ENCODE peak calls at places on chromosomes 1 and 21, in eight cellular contexts. H is esophagus squamous epithelium, J is gastrocnemius medialis, S is body of pancreas, O is HCT116, I is ovary, Q is sigmoid colon, C is NB4. Z is an unnamed sample.
A peak's percentile ranks its signal among the peaks of the same experiment; 100 is the strongest.

GRCh38 chr1:41322835-41323234 is 38.4 kb upstream of the FOXO6 start:
- DNase-seq in H (no peak), J (peak; percentile 75), S (peak; percentile 38), O (no peak), I (no peak), Q (no peak), C (peak; percentile 66), Z (peak; percentile 49)

GRCh38 chr1:3881191-3881475 is 18.9 kb downstream of the C1orf174 start:
- DNase-seq in H (no peak), J (no peak), S (no peak), O (no peak), I (no peak), Q (no peak), C (no peak), Z (no peak)

GRCh38 chr1:156383023-156383422 is 14.0 kb downstream of the RHBG start:
- DNase-seq in H (no peak), J (peak; percentile 35), S (peak; percentile 75), O (peak; percentile 45), I (no peak), Q (no peak), C (peak; percentile 71), Z (peak; percentile 71)

GRCh38 chr1:178574345-178574744 is 61.4 kb downstream of the TEX35 start:
- DNase-seq in H (no peak), J (no peak), S (no peak), O (no peak), I (no peak), Q (no peak), C (no peak), Z (no peak)

GRCh38 chr1:156894711-156895407 is 1.3 kb downstream of the PEAR1 start:
- DNase-seq in H (no peak), J (peak; percentile 48), S (no peak), O (no peak), I (peak; percentile 59), Q (no peak), C (no peak), Z (peak; percentile 83)

GRCh38 chr21:45578811-45579381 is 36.7 kb upstream of the SLC19A1 start:
- DNase-seq in H (no peak), J (no peak), S (no peak), O (no peak), I (no peak), Q (peak; percentile 54), C (no peak), Z (no peak)

GRCh38 chr1:89928506-89928905 is 66.4 kb upstream of the ZNF326 start:
- DNase-seq in H (no peak), J (no peak), S (no peak), O (no peak), I (no peak), Q (no peak), C (no peak), Z (no peak)

GRCh38 chr1:66262233-66262632 is 271.7 kb upstream of the SGIP1 start:
- DNase-seq in H (no peak), J (peak; percentile 86), S (no peak), O (peak; percentile 87), I (no peak), Q (no peak), C (no peak), Z (no peak)

GRCh38 chr21:33075128-33075527 is 5.2 kb downstream of the OLIG1 start:
- DNase-seq in H (no peak), J (no peak), S (no peak), O (no peak), I (no peak), Q (no peak), C (no peak), Z (no peak)

GRCh38 chr1:30679201-30679975 is 44.0 kb downstream of the MATN1 start:
- DNase-seq in H (no peak), J (no peak), S (no peak), O (no peak), I (no peak), Q (peak; percentile 58), C (no peak), Z (no peak)

GRCh38 chr21:15433091-15433490 is 296.7 kb upstream of the USP25 start:
- DNase-seq in H (no peak), J (no peak), S (no peak), O (no peak), I (no peak), Q (no peak), C (no peak), Z (no peak)

GRCh38 chr1:221371671-221372070 is 370.2 kb downstream of the DUSP10 start:
- DNase-seq in H (no peak), J (no peak), S (no peak), O (no peak), I (no peak), Q (no peak), C (no peak), Z (no peak)

GRCh38 chr1:40620150-40620549 is 45.3 kb downstream of the RIMS3 start:
- DNase-seq in H (no peak), J (no peak), S (no peak), O (no peak), I (no peak), Q (no peak), C (no peak), Z (no peak)

GRCh38 chr1:107019166-107019565 is 37.3 kb upstream of the PRMT6 start:
- DNase-seq in H (no peak), J (no peak), S (no peak), O (no peak), I (no peak), Q (no peak), C (no peak), Z (no peak)

GRCh38 chr1:161427733-161428516 is 60.2 kb upstream of the CFAP126 start:
- DNase-seq in H (no peak), J (no peak), S (peak; percentile 11), O (peak; percentile 63), I (no peak), Q (no peak), C (peak; percentile 36), Z (no peak)

DNA sequence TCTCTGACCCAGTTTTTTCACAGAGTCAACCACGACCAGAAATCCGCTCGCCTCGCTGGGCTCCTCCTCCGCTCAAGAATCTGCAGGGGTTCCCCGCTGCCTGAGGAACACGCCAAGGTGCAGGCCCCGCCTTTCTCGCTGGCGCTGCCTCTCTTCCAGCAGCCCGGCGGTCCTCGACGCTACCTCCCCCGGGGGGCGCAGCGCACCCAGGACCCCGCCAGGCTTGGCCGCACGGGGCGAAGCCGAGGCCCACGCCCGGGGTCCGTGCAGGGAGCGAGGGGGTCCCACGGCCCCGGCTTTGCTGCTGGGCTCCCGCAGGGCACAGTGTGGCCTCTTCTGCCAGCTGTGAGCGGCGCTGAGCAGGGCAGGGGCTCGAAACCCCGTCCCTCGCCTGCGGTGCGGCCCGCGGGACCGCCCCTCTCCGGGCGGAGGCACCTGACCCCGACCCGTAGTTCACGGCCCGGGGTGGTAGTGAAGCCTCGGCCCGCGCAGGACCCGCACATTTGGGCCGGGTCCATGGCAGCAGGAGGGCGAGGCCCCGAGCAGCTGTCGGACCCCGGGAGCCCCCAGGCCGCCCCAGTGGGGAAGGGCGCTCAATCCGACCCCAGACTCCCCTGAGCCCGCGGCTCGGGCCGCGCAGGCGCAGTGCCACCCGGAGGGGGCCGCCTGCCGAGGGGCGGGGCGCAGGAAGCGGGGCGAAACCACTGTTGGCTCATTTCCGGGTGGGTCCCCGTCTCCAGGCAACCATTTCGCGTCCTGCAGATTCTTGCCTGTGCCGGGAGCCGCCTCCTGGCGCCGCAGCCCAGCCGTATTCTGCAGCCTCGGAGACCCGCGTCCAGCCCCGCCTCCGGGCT is 10.0 kb upstream of the MMEL1 start:
- DNase-seq in H (no peak), J (peak; percentile 67), S (peak; percentile 92), O (peak; percentile 73), I (peak; percentile 95), Q (peak; percentile 96), C (peak; percentile 90), Z (peak; percentile 87)
- TF ChIP-seq POLR2A in H (peak; percentile 22), J (peak; percentile 44), S (peak; percentile 44), O (peak; percentile 42), I (peak; percentile 72), Q (peak; percentile 67), C (peak; percentile 80), Z (peak; percentile 52)

GRCh38 chr1:65253800-65254319 is 55.5 kb upstream of the DNAJC6 start:
- DNase-seq in H (no peak), J (no peak), S (no peak), O (peak; percentile 8), I (no peak), Q (no peak), C (no peak), Z (no peak)
- TF ChIP-seq POLR2A in H (no peak), J (no peak), S (no peak), O (peak; percentile 85), I (no peak), Q (no peak), C (no peak), Z (peak; percentile 91)

DNA sequence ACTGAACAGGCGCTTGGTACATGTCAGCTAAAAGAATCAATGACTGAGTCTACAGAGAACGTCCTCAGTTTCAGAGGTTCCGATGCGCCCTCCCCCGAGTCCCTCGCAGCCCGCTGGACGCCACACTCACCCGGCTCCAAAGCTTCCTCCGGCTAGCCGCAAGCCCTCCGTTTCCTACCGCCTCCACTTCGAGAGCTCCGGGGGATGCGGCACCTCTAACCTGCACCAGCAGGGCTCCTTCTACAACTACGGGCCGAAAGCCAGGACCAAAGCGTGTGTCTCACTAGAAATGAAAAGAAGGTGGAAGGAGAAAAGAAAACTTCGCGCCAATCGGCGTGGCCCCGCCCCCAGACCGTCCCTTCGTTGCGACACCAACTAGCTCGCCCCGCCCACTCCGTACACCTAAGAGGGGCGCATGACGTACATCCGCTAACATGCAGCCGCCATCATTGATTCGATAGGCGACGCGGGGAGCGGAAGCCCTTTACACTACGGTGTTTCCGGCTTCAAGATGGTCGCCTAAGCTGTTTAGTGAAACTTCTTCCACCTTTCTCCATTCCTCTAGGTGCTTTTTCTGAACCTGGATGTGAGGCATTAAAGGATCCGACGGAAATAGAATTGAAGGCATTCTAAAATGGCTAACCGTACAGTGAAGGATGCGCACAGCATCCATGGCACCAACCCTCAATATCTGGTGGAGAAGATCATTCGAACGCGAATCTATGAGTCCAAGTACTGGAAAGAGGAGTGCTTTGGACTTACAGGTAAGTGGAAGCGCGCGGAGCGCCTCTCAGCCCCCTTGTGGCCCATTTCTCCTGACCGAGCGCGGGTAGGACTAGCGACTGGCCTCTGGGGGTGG is at the start of the genes ORC1 and PRPF38A:
- DNase-seq in H (peak; percentile 84), J (peak; percentile 95), S (peak; percentile 100), O (peak; percentile 95), I (peak; percentile 97), Q (peak; percentile 99), C (peak; percentile 96), Z (peak; percentile 99)
- TF ChIP-seq POLR2A in H (peak; percentile 6), J (peak; percentile 44), S (no peak), O (peak; percentile 95), I (peak; percentile 68), Q (peak; percentile 39), C (peak; percentile 75), Z (peak; percentile 95)

DNA sequence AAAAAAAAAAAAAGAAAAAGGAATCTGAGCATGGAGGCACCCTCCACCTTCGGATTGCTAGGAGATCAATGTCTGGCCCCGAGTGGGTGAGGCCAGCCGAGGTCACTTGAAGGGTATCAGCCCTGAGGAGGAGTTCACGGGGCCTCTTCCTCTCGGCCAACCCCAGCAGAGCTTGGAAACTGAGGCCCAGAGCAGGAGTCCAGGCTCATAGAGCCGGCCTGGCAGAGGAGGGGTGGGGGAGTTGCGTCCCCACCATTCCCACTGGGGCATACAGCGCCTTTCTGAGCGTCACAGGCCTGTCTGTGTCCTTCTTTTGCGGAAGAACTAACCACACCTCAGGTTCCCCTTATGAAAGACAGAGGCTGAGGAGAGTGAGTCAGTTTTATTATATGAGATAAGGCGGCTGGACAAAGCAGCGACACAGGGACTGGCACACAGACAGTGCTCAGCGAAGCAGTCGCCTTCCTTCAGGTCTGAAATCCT is 17.1 kb upstream of the EPHA2 start:
- DNase-seq in H (no peak), J (no peak), S (no peak), O (peak; percentile 91), I (no peak), Q (no peak), C (peak; percentile 87), Z (peak; percentile 44)
- TF ChIP-seq POLR2A in H (no peak), J (no peak), S (no peak), O (no peak), I (no peak), Q (no peak), C (no peak), Z (peak; percentile 15)